ENCODE peak calls at places on chromosomes 12 and 14, in six cellular contexts. Z is KBM-7, R is nucleus accumbens, C is body of pancreas, K is heart left ventricle, T is AG08396. G is an unnamed sample.

GRCh38 chr12:1796515-1797010 is 23.8 kb upstream of the LRTM2 start:
- DNase-seq in R (no peak), Z (peak; percentile 81), K (peak; percentile 78), C (peak; percentile 42), T (peak; percentile 46), G (no peak)

GRCh38 chr14:30903285-30904124 is 29.1 kb downstream of the COCH start:
- DNase-seq in R (no peak), C (no peak), Z (no peak), T (no peak), K (no peak), G (no peak)

GRCh38 chr12:64256166-64256800 is 34.2 kb upstream of the KICS2 start:
- DNase-seq in R (no peak), T (peak; percentile 14), Z (peak; percentile 72), C (no peak), K (no peak), G (no peak)

GRCh38 chr14:39374846-39375245 is 57.4 kb downstream of the FBXO33 start:
- DNase-seq in T (peak; percentile 43), K (no peak), R (no peak), Z (no peak), C (no peak), G (no peak)

GRCh38 chr12:96861656-96862055 is 45.4 kb upstream of the NEDD1 start:
- DNase-seq in R (no peak), K (no peak), Z (no peak), C (no peak), T (no peak), G (no peak)

GRCh38 chr12:104733717-104734175 is 224.3 kb downstream of the SLC41A2 start:
- DNase-seq in K (no peak), R (no peak), T (no peak), Z (peak; percentile 53), C (peak; percentile 32), G (no peak)

GRCh38 chr14:68704736-68705720 is 87.8 kb downstream of the ZFP36L1 start:
- DNase-seq in R (no peak), T (no peak), K (no peak), C (no peak), Z (no peak), G (no peak)

GRCh38 chr14:92317511-92317910 is 5.5 kb upstream of the SLC24A4 start:
- DNase-seq in R (no peak), K (no peak), C (no peak), T (peak; percentile 52), Z (no peak), G (no peak)

GRCh38 chr14:70709726-70710382 is 68.1 kb downstream of the TTC9 start:
- DNase-seq in T (no peak), K (no peak), Z (no peak), R (no peak), C (no peak), G (no peak)

GRCh38 chr14:99350751-99351150 is 78.8 kb upstream of the BCL11B start:
- DNase-seq in T (no peak), R (no peak), Z (no peak), C (no peak), K (no peak), G (no peak)

GRCh38 chr12:123421314-123421713 is 15.2 kb downstream of the RILPL2 start:
- DNase-seq in C (no peak), K (no peak), R (no peak), T (no peak), Z (no peak), G (no peak)

GRCh38 chr12:11513288-11513687 is 117.9 kb upstream of the PRB2 start:
- DNase-seq in K (no peak), Z (peak; percentile 28), R (no peak), C (no peak), T (peak; percentile 19), G (no peak)

GRCh38 chr14:68042591-68043210 is 223.1 kb downstream of the RAD51B start:
- DNase-seq in Z (no peak), R (no peak), T (no peak), C (no peak), K (no peak), G (no peak)

GRCh38 chr14:94009767-94010166 is 12.7 kb downstream of the CCDC197 start:
- DNase-seq in T (peak; percentile 57), C (no peak), R (no peak), K (no peak), Z (no peak), G (no peak)

GRCh38 chr12:86948851-86949250 is 692.7 kb upstream of the MGAT4C start:
- DNase-seq in C (no peak), T (no peak), K (no peak), R (no peak), Z (no peak), G (no peak)

GRCh38 chr14:96105921-96106441 is 66.8 kb downstream of the C14orf132 start:
- DNase-seq in C (peak; percentile 38), Z (no peak), K (no peak), R (peak; percentile 76), T (no peak), G (no peak)

GRCh38 chr14:105894978-105895881 is 368.8 kb downstream of the TMEM121 start:
- DNase-seq in R (no peak), T (no peak), Z (no peak), K (peak; percentile 42), C (peak; percentile 4), G (no peak)